ENCODE peak calls at places on chromosomes 5 and 9, in nine cellular contexts. One of them, this sample, is unnamed.

GRCh38 chr5:61245486-61245885 is 83.2 kb upstream of the SMIM15 start:
- DNase-seq in heart right ventricle: no peak
- DNase-seq in kidney tubule cell: peak
- DNase-seq in T follicular helper cell: no peak
- DNase-seq in activated CD8-positive, alpha-beta memory T cell treated with anti-CD3 and anti-CD28 coated beads, Interleukin-2, amount 50 U/mL, for 48 hours: no peak
- DNase-seq in HFFc6: no peak
- DNase-seq in T-helper 1 cell: no peak
- DNase-seq in SJSA1: peak
- DNase-seq in fibroblast of lung: peak
- DNase-seq in this sample: no peak

GRCh38 chr9:108830292-108830691 is 25.5 kb downstream of the ACTL7B start:
- DNase-seq in T follicular helper cell: no peak
- DNase-seq in heart right ventricle: no peak
- DNase-seq in HFFc6: no peak
- DNase-seq in activated CD8-positive, alpha-beta memory T cell treated with anti-CD3 and anti-CD28 coated beads, Interleukin-2, amount 50 U/mL, for 48 hours: no peak
- DNase-seq in fibroblast of lung: no peak
- DNase-seq in kidney tubule cell: peak
- DNase-seq in T-helper 1 cell: no peak
- DNase-seq in SJSA1: no peak
- DNase-seq in this sample: no peak

GRCh38 chr9:100064872-100065581 is 33.8 kb downstream of the ERP44 start:
- DNase-seq in T follicular helper cell: no peak
- DNase-seq in SJSA1: no peak
- DNase-seq in fibroblast of lung: peak
- DNase-seq in kidney tubule cell: peak
- DNase-seq in activated CD8-positive, alpha-beta memory T cell treated with anti-CD3 and anti-CD28 coated beads, Interleukin-2, amount 50 U/mL, for 48 hours: no peak
- DNase-seq in T-helper 1 cell: no peak
- DNase-seq in heart right ventricle: no peak
- DNase-seq in HFFc6: peak
- DNase-seq in this sample: no peak

GRCh38 chr9:5441043-5441442 is 3.3 kb upstream of the PLGRKT start:
- DNase-seq in SJSA1: no peak
- DNase-seq in kidney tubule cell: peak
- DNase-seq in fibroblast of lung: peak
- DNase-seq in T follicular helper cell: no peak
- DNase-seq in HFFc6: peak
- DNase-seq in activated CD8-positive, alpha-beta memory T cell treated with anti-CD3 and anti-CD28 coated beads, Interleukin-2, amount 50 U/mL, for 48 hours: no peak
- DNase-seq in T-helper 1 cell: no peak
- DNase-seq in heart right ventricle: no peak
- DNase-seq in this sample: no peak

GRCh38 chr9:111349766-111350165 is 19.7 kb upstream of the OR2K2 start:
- DNase-seq in HFFc6: no peak
- DNase-seq in T follicular helper cell: no peak
- DNase-seq in T-helper 1 cell: no peak
- DNase-seq in kidney tubule cell: no peak
- DNase-seq in heart right ventricle: no peak
- DNase-seq in activated CD8-positive, alpha-beta memory T cell treated with anti-CD3 and anti-CD28 coated beads, Interleukin-2, amount 50 U/mL, for 48 hours: no peak
- DNase-seq in SJSA1: no peak
- DNase-seq in fibroblast of lung: no peak
- DNase-seq in this sample: no peak

GRCh38 chr5:137374110-137374853 is 124.8 kb downstream of the SPOCK1 start:
- DNase-seq in SJSA1: no peak
- DNase-seq in T follicular helper cell: no peak
- DNase-seq in kidney tubule cell: no peak
- DNase-seq in fibroblast of lung: no peak
- DNase-seq in activated CD8-positive, alpha-beta memory T cell treated with anti-CD3 and anti-CD28 coated beads, Interleukin-2, amount 50 U/mL, for 48 hours: no peak
- DNase-seq in HFFc6: no peak
- DNase-seq in T-helper 1 cell: no peak
- DNase-seq in heart right ventricle: no peak
- DNase-seq in this sample: no peak

GRCh38 chr9:27352457-27353188 is 55.7 kb upstream of the EQTN start:
- DNase-seq in fibroblast of lung: no peak
- DNase-seq in T-helper 1 cell: no peak
- DNase-seq in T follicular helper cell: no peak
- DNase-seq in kidney tubule cell: no peak
- DNase-seq in HFFc6: no peak
- DNase-seq in activated CD8-positive, alpha-beta memory T cell treated with anti-CD3 and anti-CD28 coated beads, Interleukin-2, amount 50 U/mL, for 48 hours: no peak
- DNase-seq in heart right ventricle: no peak
- DNase-seq in SJSA1: no peak
- DNase-seq in this sample: no peak

GRCh38 chr5:75279324-75279723 is 42.6 kb upstream of the ANKRD31 start:
- DNase-seq in SJSA1: no peak
- DNase-seq in HFFc6: no peak
- DNase-seq in T follicular helper cell: no peak
- DNase-seq in heart right ventricle: no peak
- DNase-seq in kidney tubule cell: no peak
- DNase-seq in fibroblast of lung: no peak
- DNase-seq in activated CD8-positive, alpha-beta memory T cell treated with anti-CD3 and anti-CD28 coated beads, Interleukin-2, amount 50 U/mL, for 48 hours: no peak
- DNase-seq in T-helper 1 cell: no peak
- DNase-seq in this sample: no peak

GRCh38 chr9:92970467-92970923 is 23.2 kb downstream of the FGD3 start:
- DNase-seq in T follicular helper cell: no peak
- DNase-seq in heart right ventricle: no peak
- DNase-seq in HFFc6: peak
- DNase-seq in kidney tubule cell: peak
- DNase-seq in fibroblast of lung: no peak
- DNase-seq in T-helper 1 cell: no peak
- DNase-seq in activated CD8-positive, alpha-beta memory T cell treated with anti-CD3 and anti-CD28 coated beads, Interleukin-2, amount 50 U/mL, for 48 hours: peak
- DNase-seq in SJSA1: peak
- DNase-seq in this sample: no peak

GRCh38 chr9:120383611-120383998 is 196.4 kb downstream of the CDK5RAP2 start:
- DNase-seq in fibroblast of lung: no peak
- DNase-seq in heart right ventricle: no peak
- DNase-seq in activated CD8-positive, alpha-beta memory T cell treated with anti-CD3 and anti-CD28 coated beads, Interleukin-2, amount 50 U/mL, for 48 hours: no peak
- DNase-seq in SJSA1: no peak
- DNase-seq in HFFc6: no peak
- DNase-seq in T follicular helper cell: no peak
- DNase-seq in T-helper 1 cell: no peak
- DNase-seq in kidney tubule cell: no peak
- DNase-seq in this sample: no peak

GRCh38 chr5:106380736-106381135 is 1290.0 kb downstream of the EFNA5 start:
- DNase-seq in heart right ventricle: no peak
- DNase-seq in HFFc6: no peak
- DNase-seq in kidney tubule cell: peak
- DNase-seq in fibroblast of lung: peak
- DNase-seq in activated CD8-positive, alpha-beta memory T cell treated with anti-CD3 and anti-CD28 coated beads, Interleukin-2, amount 50 U/mL, for 48 hours: no peak
- DNase-seq in T follicular helper cell: no peak
- DNase-seq in T-helper 1 cell: no peak
- DNase-seq in SJSA1: no peak
- DNase-seq in this sample: no peak

GRCh38 chr9:92564479-92564878 is 28.7 kb upstream of the ECM2 start:
- DNase-seq in T-helper 1 cell: no peak
- DNase-seq in kidney tubule cell: no peak
- DNase-seq in fibroblast of lung: peak
- DNase-seq in heart right ventricle: no peak
- DNase-seq in SJSA1: no peak
- DNase-seq in activated CD8-positive, alpha-beta memory T cell treated with anti-CD3 and anti-CD28 coated beads, Interleukin-2, amount 50 U/mL, for 48 hours: no peak
- DNase-seq in HFFc6: no peak
- DNase-seq in T follicular helper cell: no peak
- DNase-seq in this sample: no peak

GRCh38 chr5:15023846-15024245 is 152.3 kb upstream of the ANKH start:
- DNase-seq in HFFc6: peak
- DNase-seq in T-helper 1 cell: no peak
- DNase-seq in kidney tubule cell: peak
- DNase-seq in fibroblast of lung: no peak
- DNase-seq in activated CD8-positive, alpha-beta memory T cell treated with anti-CD3 and anti-CD28 coated beads, Interleukin-2, amount 50 U/mL, for 48 hours: no peak
- DNase-seq in SJSA1: no peak
- DNase-seq in T follicular helper cell: no peak
- DNase-seq in heart right ventricle: no peak
- DNase-seq in this sample: no peak

GRCh38 chr5:22779499-22779898 is 73.6 kb downstream of the CDH12 start:
- DNase-seq in SJSA1: no peak
- DNase-seq in fibroblast of lung: no peak
- DNase-seq in T follicular helper cell: no peak
- DNase-seq in activated CD8-positive, alpha-beta memory T cell treated with anti-CD3 and anti-CD28 coated beads, Interleukin-2, amount 50 U/mL, for 48 hours: no peak
- DNase-seq in kidney tubule cell: no peak
- DNase-seq in heart right ventricle: no peak
- DNase-seq in HFFc6: no peak
- DNase-seq in T-helper 1 cell: no peak
- DNase-seq in this sample: no peak

GRCh38 chr5:13976223-13976622 is 31.7 kb upstream of the DNAH5 start:
- DNase-seq in T-helper 1 cell: no peak
- DNase-seq in heart right ventricle: no peak
- DNase-seq in activated CD8-positive, alpha-beta memory T cell treated with anti-CD3 and anti-CD28 coated beads, Interleukin-2, amount 50 U/mL, for 48 hours: no peak
- DNase-seq in kidney tubule cell: no peak
- DNase-seq in SJSA1: no peak
- DNase-seq in fibroblast of lung: no peak
- DNase-seq in HFFc6: no peak
- DNase-seq in T follicular helper cell: no peak
- DNase-seq in this sample: no peak

GRCh38 chr9:27683181-27683580 is 109.9 kb upstream of the C9orf72 start:
- DNase-seq in T follicular helper cell: no peak
- DNase-seq in SJSA1: no peak
- DNase-seq in kidney tubule cell: no peak
- DNase-seq in activated CD8-positive, alpha-beta memory T cell treated with anti-CD3 and anti-CD28 coated beads, Interleukin-2, amount 50 U/mL, for 48 hours: no peak
- DNase-seq in T-helper 1 cell: no peak
- DNase-seq in heart right ventricle: no peak
- DNase-seq in HFFc6: no peak
- DNase-seq in fibroblast of lung: no peak
- DNase-seq in this sample: no peak

GRCh38 chr5:144135113-144135762 is 35.2 kb downstream of the YIPF5 start:
- DNase-seq in fibroblast of lung: no peak
- DNase-seq in SJSA1: no peak
- DNase-seq in T-helper 1 cell: no peak
- DNase-seq in kidney tubule cell: no peak
- DNase-seq in HFFc6: no peak
- DNase-seq in T follicular helper cell: no peak
- DNase-seq in heart right ventricle: no peak
- DNase-seq in activated CD8-positive, alpha-beta memory T cell treated with anti-CD3 and anti-CD28 coated beads, Interleukin-2, amount 50 U/mL, for 48 hours: no peak
- DNase-seq in this sample: no peak

GRCh38 chr5:90529939-90530677 is 724 bp upstream of the LYSMD3 start:
- DNase-seq in activated CD8-positive, alpha-beta memory T cell treated with anti-CD3 and anti-CD28 coated beads, Interleukin-2, amount 50 U/mL, for 48 hours: peak
- DNase-seq in T follicular helper cell: peak
- DNase-seq in HFFc6: peak
- DNase-seq in fibroblast of lung: peak
- DNase-seq in T-helper 1 cell: no peak
- DNase-seq in SJSA1: peak
- DNase-seq in kidney tubule cell: peak
- DNase-seq in heart right ventricle: peak
- DNase-seq in this sample: peak

GRCh38 chr9:80995759-80996158 is 693.6 kb downstream of the TLE1 start:
- DNase-seq in T follicular helper cell: no peak
- DNase-seq in SJSA1: peak
- DNase-seq in activated CD8-positive, alpha-beta memory T cell treated with anti-CD3 and anti-CD28 coated beads, Interleukin-2, amount 50 U/mL, for 48 hours: no peak
- DNase-seq in T-helper 1 cell: no peak
- DNase-seq in HFFc6: peak
- DNase-seq in kidney tubule cell: peak
- DNase-seq in heart right ventricle: no peak
- DNase-seq in fibroblast of lung: peak
- DNase-seq in this sample: no peak

GRCh38 chr5:141657937-141658545 is 6.8 kb upstream of the FCHSD1 start:
- DNase-seq in activated CD8-positive, alpha-beta memory T cell treated with anti-CD3 and anti-CD28 coated beads, Interleukin-2, amount 50 U/mL, for 48 hours: peak
- DNase-seq in T-helper 1 cell: no peak
- DNase-seq in T follicular helper cell: no peak
- DNase-seq in SJSA1: peak
- DNase-seq in HFFc6: peak
- DNase-seq in heart right ventricle: no peak
- DNase-seq in kidney tubule cell: peak
- DNase-seq in fibroblast of lung: peak
- DNase-seq in this sample: no peak

GRCh38 chr5:60382761-60383160 is 317.2 kb downstream of the DEPDC1B start:
- DNase-seq in T-helper 1 cell: no peak
- DNase-seq in HFFc6: peak
- DNase-seq in SJSA1: peak
- DNase-seq in fibroblast of lung: peak
- DNase-seq in T follicular helper cell: no peak
- DNase-seq in activated CD8-positive, alpha-beta memory T cell treated with anti-CD3 and anti-CD28 coated beads, Interleukin-2, amount 50 U/mL, for 48 hours: no peak
- DNase-seq in heart right ventricle: no peak
- DNase-seq in kidney tubule cell: peak
- DNase-seq in this sample: no peak

GRCh38 chr5:116135344-116135743 is 50.5 kb downstream of the COMMD10 start:
- DNase-seq in activated CD8-positive, alpha-beta memory T cell treated with anti-CD3 and anti-CD28 coated beads, Interleukin-2, amount 50 U/mL, for 48 hours: no peak
- DNase-seq in kidney tubule cell: no peak
- DNase-seq in fibroblast of lung: no peak
- DNase-seq in HFFc6: no peak
- DNase-seq in T follicular helper cell: no peak
- DNase-seq in SJSA1: no peak
- DNase-seq in T-helper 1 cell: peak
- DNase-seq in heart right ventricle: no peak
- DNase-seq in this sample: no peak

GRCh38 chr5:61771062-61771461 is 439.0 kb downstream of the ZSWIM6 start:
- DNase-seq in activated CD8-positive, alpha-beta memory T cell treated with anti-CD3 and anti-CD28 coated beads, Interleukin-2, amount 50 U/mL, for 48 hours: no peak
- DNase-seq in HFFc6: no peak
- DNase-seq in kidney tubule cell: no peak
- DNase-seq in heart right ventricle: no peak
- DNase-seq in SJSA1: no peak
- DNase-seq in fibroblast of lung: no peak
- DNase-seq in T-helper 1 cell: no peak
- DNase-seq in T follicular helper cell: no peak
- DNase-seq in this sample: no peak

GRCh38 chr9:89606567-89607311 is 1.9 kb downstream of the GADD45G start:
- DNase-seq in SJSA1: no peak
- DNase-seq in T-helper 1 cell: no peak
- DNase-seq in activated CD8-positive, alpha-beta memory T cell treated with anti-CD3 and anti-CD28 coated beads, Interleukin-2, amount 50 U/mL, for 48 hours: peak
- DNase-seq in HFFc6: peak
- DNase-seq in heart right ventricle: peak
- DNase-seq in T follicular helper cell: no peak
- DNase-seq in fibroblast of lung: peak
- DNase-seq in kidney tubule cell: peak
- DNase-seq in this sample: peak

GRCh38 chr9:117405950-117406705 is 8.7 kb downstream of the ASTN2 start:
- DNase-seq in kidney tubule cell: no peak
- DNase-seq in T-helper 1 cell: no peak
- DNase-seq in T follicular helper cell: no peak
- DNase-seq in HFFc6: no peak
- DNase-seq in SJSA1: no peak
- DNase-seq in heart right ventricle: no peak
- DNase-seq in fibroblast of lung: no peak
- DNase-seq in activated CD8-positive, alpha-beta memory T cell treated with anti-CD3 and anti-CD28 coated beads, Interleukin-2, amount 50 U/mL, for 48 hours: no peak
- DNase-seq in this sample: no peak

GRCh38 chr5:139294372-139295165 is 1.0 kb downstream of the MATR3 start:
- DNase-seq in kidney tubule cell: peak
- DNase-seq in fibroblast of lung: peak
- DNase-seq in T follicular helper cell: peak
- DNase-seq in activated CD8-positive, alpha-beta memory T cell treated with anti-CD3 and anti-CD28 coated beads, Interleukin-2, amount 50 U/mL, for 48 hours: peak
- DNase-seq in T-helper 1 cell: peak
- DNase-seq in HFFc6: peak
- DNase-seq in heart right ventricle: peak
- DNase-seq in SJSA1: peak
- DNase-seq in this sample: peak

GRCh38 chr9:6739218-6739617 is 18.6 kb upstream of the KDM4C start:
- DNase-seq in SJSA1: no peak
- DNase-seq in fibroblast of lung: peak
- DNase-seq in heart right ventricle: no peak
- DNase-seq in kidney tubule cell: peak
- DNase-seq in HFFc6: peak
- DNase-seq in T follicular helper cell: no peak
- DNase-seq in activated CD8-positive, alpha-beta memory T cell treated with anti-CD3 and anti-CD28 coated beads, Interleukin-2, amount 50 U/mL, for 48 hours: no peak
- DNase-seq in T-helper 1 cell: no peak
- DNase-seq in this sample: no peak

GRCh38 chr9:37390759-37391158 is 31.7 kb upstream of the GRHPR start:
- DNase-seq in kidney tubule cell: peak
- DNase-seq in T follicular helper cell: no peak
- DNase-seq in HFFc6: no peak
- DNase-seq in SJSA1: no peak
- DNase-seq in activated CD8-positive, alpha-beta memory T cell treated with anti-CD3 and anti-CD28 coated beads, Interleukin-2, amount 50 U/mL, for 48 hours: no peak
- DNase-seq in T-helper 1 cell: no peak
- DNase-seq in heart right ventricle: no peak
- DNase-seq in fibroblast of lung: no peak
- DNase-seq in this sample: no peak

GRCh38 chr5:147388171-147388977 is 121.5 kb downstream of the DPYSL3 start:
- DNase-seq in activated CD8-positive, alpha-beta memory T cell treated with anti-CD3 and anti-CD28 coated beads, Interleukin-2, amount 50 U/mL, for 48 hours: no peak
- DNase-seq in HFFc6: no peak
- DNase-seq in T-helper 1 cell: no peak
- DNase-seq in fibroblast of lung: no peak
- DNase-seq in T follicular helper cell: no peak
- DNase-seq in heart right ventricle: no peak
- DNase-seq in kidney tubule cell: no peak
- DNase-seq in SJSA1: no peak
- DNase-seq in this sample: no peak

GRCh38 chr5:1762121-1762877 is 37.3 kb downstream of the MRPL36 start:
- DNase-seq in fibroblast of lung: no peak
- DNase-seq in T follicular helper cell: no peak
- DNase-seq in HFFc6: no peak
- DNase-seq in activated CD8-positive, alpha-beta memory T cell treated with anti-CD3 and anti-CD28 coated beads, Interleukin-2, amount 50 U/mL, for 48 hours: peak
- DNase-seq in SJSA1: no peak
- DNase-seq in kidney tubule cell: no peak
- DNase-seq in heart right ventricle: no peak
- DNase-seq in T-helper 1 cell: no peak
- DNase-seq in this sample: peak

GRCh38 chr9:93011114-93011513 is 47.4 kb upstream of the SUSD3 start:
- DNase-seq in fibroblast of lung: no peak
- DNase-seq in kidney tubule cell: no peak
- DNase-seq in T follicular helper cell: no peak
- DNase-seq in heart right ventricle: no peak
- DNase-seq in activated CD8-positive, alpha-beta memory T cell treated with anti-CD3 and anti-CD28 coated beads, Interleukin-2, amount 50 U/mL, for 48 hours: peak
- DNase-seq in SJSA1: no peak
- DNase-seq in HFFc6: no peak
- DNase-seq in T-helper 1 cell: no peak
- DNase-seq in this sample: no peak